ENCODE peak calls at places on chromosomes 11 and 22, in eight cellular contexts. One of them, this sample, is unnamed.

GRCh38 chr11:1714908-1715885 is 18.2 kb downstream of the KRTAP5-6 start:
- DNase-seq in brain pericyte: no peak
- DNase-seq in brain microvascular endothelial cell: no peak
- DNase-seq in pancreas: no peak
- DNase-seq in H54: no peak
- DNase-seq in AG09309: no peak
- DNase-seq in right atrium auricular region: no peak
- DNase-seq in A549: no peak
- DNase-seq in this sample: no peak

GRCh38 chr11:112113539-112114457 is 27.1 kb downstream of the SDHD start:
- DNase-seq in A549: peak; percentile 64
- DNase-seq in brain pericyte: no peak
- DNase-seq in right atrium auricular region: no peak
- DNase-seq in pancreas: no peak
- DNase-seq in H54: no peak
- DNase-seq in brain microvascular endothelial cell: peak; percentile 31
- DNase-seq in AG09309: peak; percentile 47
- DNase-seq in this sample: no peak

GRCh38 chr11:69950120-69950519 is 128.0 kb upstream of the ANO1 start:
- DNase-seq in AG09309: no peak
- DNase-seq in right atrium auricular region: no peak
- DNase-seq in H54: no peak
- DNase-seq in brain microvascular endothelial cell: peak; percentile 25
- DNase-seq in A549: peak; percentile 68
- DNase-seq in pancreas: no peak
- DNase-seq in brain pericyte: no peak
- DNase-seq in this sample: no peak

GRCh38 chr11:111299111-111300026 is 1.0 kb downstream of the POU2AF3 start:
- DNase-seq in A549: peak; percentile 60
- DNase-seq in brain microvascular endothelial cell: peak; percentile 11
- DNase-seq in pancreas: peak; percentile 81
- DNase-seq in H54: no peak
- DNase-seq in right atrium auricular region: no peak
- DNase-seq in brain pericyte: no peak
- DNase-seq in AG09309: no peak
- DNase-seq in this sample: no peak

GRCh38 chr11:12871251-12871650 is 137.9 kb upstream of the RASSF10 start:
- DNase-seq in AG09309: no peak
- DNase-seq in H54: no peak
- DNase-seq in pancreas: no peak
- DNase-seq in brain pericyte: no peak
- DNase-seq in brain microvascular endothelial cell: no peak
- DNase-seq in A549: no peak
- DNase-seq in right atrium auricular region: no peak
- DNase-seq in this sample: no peak

GRCh38 chr22:35312198-35313059 is 12.7 kb downstream of the TOM1 start:
- DNase-seq in H54: no peak
- DNase-seq in right atrium auricular region: no peak
- DNase-seq in A549: no peak
- DNase-seq in brain microvascular endothelial cell: peak; percentile 72
- DNase-seq in brain pericyte: no peak
- DNase-seq in AG09309: peak; percentile 41
- DNase-seq in pancreas: peak; percentile 43
- DNase-seq in this sample: no peak

GRCh38 chr11:96187779-96188624 is 155.0 kb downstream of the MAML2 start:
- DNase-seq in pancreas: no peak
- DNase-seq in AG09309: peak; percentile 59
- DNase-seq in H54: peak; percentile 32
- DNase-seq in brain pericyte: no peak
- DNase-seq in A549: peak; percentile 26
- DNase-seq in right atrium auricular region: no peak
- DNase-seq in brain microvascular endothelial cell: peak; percentile 91
- DNase-seq in this sample: peak; percentile 65

GRCh38 chr11:6350070-6350469 is 29.8 kb upstream of the CAVIN3 start:
- DNase-seq in brain microvascular endothelial cell: no peak
- DNase-seq in H54: no peak
- DNase-seq in right atrium auricular region: no peak
- DNase-seq in brain pericyte: no peak
- DNase-seq in AG09309: no peak
- DNase-seq in pancreas: no peak
- DNase-seq in A549: no peak
- DNase-seq in this sample: no peak